ENCODE peak calls at places on chromosomes 7 and 10, in ten cellular contexts. Q is effector memory CD8-positive, alpha-beta T cell; Y is memory B cell; J is epithelial cell of prostate; K is mucosa of descending colon; B is activated naive CD8-positive, alpha-beta T cell treated with anti-CD3 and anti-CD28 coated beads, Interleukin-2, amount 50 U/mL, for 24 hours; D is NCI-H1092 treated with DMSO at 0.1 percent for 48 hours; M is NCI-H774; U is NCI-H524; R is head of caudate nucleus. N is an unnamed sample.

GRCh38 chr7:77327932-77328628 is 88.1 kb downstream of the GSAP start:
- DNase-seq in M (no peak), J (no peak), D (no peak), K (no peak), B (peak), Q (no peak), R (no peak), Y (no peak), U (no peak), N (no peak)

GRCh38 chr7:13476881-13477444 is 512.5 kb downstream of the ETV1 start:
- DNase-seq in M (no peak), Q (no peak), J (no peak), Y (no peak), B (no peak), U (peak), D (no peak), R (no peak), K (no peak), N (no peak)

GRCh38 chr7:50564630-50565558 is at the start of gene DDC:
- DNase-seq in Q (no peak), D (no peak), B (no peak), R (no peak), Y (no peak), J (no peak), M (no peak), U (no peak), K (no peak), N (no peak)

GRCh38 chr10:49023752-49024151 is 84.1 kb upstream of the LRRC18 start:
- DNase-seq in K (no peak), J (no peak), M (no peak), R (no peak), Q (no peak), B (no peak), U (no peak), Y (no peak), D (no peak), N (no peak)

GRCh38 chr7:1526271-1526754 is 4.2 kb upstream of the MAFK start:
- DNase-seq in Q (no peak), D (no peak), Y (no peak), B (no peak), K (no peak), M (no peak), R (no peak), J (no peak), U (no peak), N (no peak)

GRCh38 chr10:126247454-126247975 is 140.8 kb downstream of the ADAM12 start:
- DNase-seq in J (peak), U (no peak), K (no peak), D (no peak), Q (no peak), B (no peak), R (no peak), M (no peak), Y (no peak), N (no peak)

GRCh38 chr10:13920031-13920430 is 333.3 kb downstream of the PRPF18 start:
- DNase-seq in K (no peak), Q (no peak), Y (no peak), B (no peak), R (no peak), D (no peak), U (no peak), J (no peak), M (no peak), N (no peak)

GRCh38 chr10:84177541-84178386 is 4.2 kb downstream of the GPR15LG start:
- DNase-seq in M (no peak), Y (no peak), D (no peak), B (peak), K (peak), Q (peak), R (no peak), U (peak), J (no peak), N (no peak)

GRCh38 chr10:133206311-133207040 is 23.5 kb upstream of the UTF1 start:
- DNase-seq in M (no peak), D (no peak), U (no peak), B (no peak), K (no peak), Y (no peak), Q (no peak), R (no peak), J (no peak), N (no peak)

GRCh38 chr10:43209651-43210141 is 57.2 kb downstream of the RASGEF1A start:
- DNase-seq in B (no peak), U (no peak), Q (no peak), K (peak), J (no peak), D (no peak), R (no peak), M (no peak), Y (no peak), N (no peak)

GRCh38 chr7:85673881-85674280 is 487.0 kb upstream of the SEMA3D start:
- DNase-seq in Q (no peak), D (no peak), R (no peak), B (no peak), Y (no peak), J (no peak), M (no peak), K (no peak), U (no peak), N (no peak)

GRCh38 chr7:5437987-5438386 is 14.4 kb upstream of the TNRC18 start:
- DNase-seq in Q (no peak), M (no peak), Y (no peak), B (no peak), D (no peak), R (no peak), U (no peak), J (no peak), K (no peak), N (no peak)

GRCh38 chr10:133379152-133379800 is at the start of gene PAOX:
- DNase-seq in Y (peak), M (peak), B (peak), Q (peak), D (no peak), K (peak), R (peak), U (no peak), J (no peak), N (peak)

GRCh38 chr7:10469476-10469875 is 504.2 kb upstream of the PHF14 start:
- DNase-seq in U (no peak), M (no peak), K (no peak), D (no peak), R (no peak), Y (no peak), J (no peak), B (no peak), Q (no peak), N (no peak)

GRCh38 chr10:46557319-46558140 is 1.1 kb upstream of the GPRIN2 start:
- DNase-seq in B (peak), J (no peak), K (peak), R (peak), Y (peak), M (no peak), D (no peak), U (peak), Q (peak), N (no peak)

GRCh38 chr7:13990319-13990983 is 985 bp upstream of the ETV1 start:
- DNase-seq in Q (peak), Y (no peak), K (peak), U (peak), D (peak), R (peak), B (peak), J (no peak), M (peak), N (no peak)

GRCh38 chr7:38524786-38525185 is 106.4 kb downstream of the AMPH start:
- DNase-seq in Q (no peak), Y (no peak), U (no peak), J (no peak), D (no peak), M (no peak), K (no peak), B (no peak), R (no peak), N (no peak)

GRCh38 chr7:85833071-85833470 is 646.2 kb upstream of the SEMA3D start:
- DNase-seq in R (no peak), U (no peak), M (no peak), K (no peak), Y (no peak), Q (no peak), B (no peak), D (no peak), J (no peak), N (no peak)

GRCh38 chr10:132412316-132413192 is 15.6 kb downstream of the PWWP2B start:
- DNase-seq in B (no peak), U (no peak), R (no peak), Y (no peak), Q (no peak), M (no peak), K (peak), J (no peak), D (no peak), N (no peak)

GRCh38 chr7:27840314-27840713 is 100.4 kb downstream of the TAX1BP1 start:
- DNase-seq in J (no peak), B (peak), R (no peak), M (no peak), D (no peak), K (no peak), U (no peak), Q (no peak), Y (no peak), N (no peak)

GRCh38 chr7:93307131-93307660 is 75.0 kb downstream of the VPS50 start:
- DNase-seq in U (no peak), M (no peak), R (no peak), Y (no peak), Q (no peak), K (no peak), J (peak), B (no peak), D (no peak), N (no peak)

GRCh38 chr10:16964571-16965241 is 147.5 kb upstream of the RSU1 start:
- DNase-seq in U (peak), Y (no peak), B (no peak), Q (no peak), K (no peak), R (no peak), D (no peak), J (no peak), M (no peak), N (no peak)

GRCh38 chr7:43164757-43165156 is 52.3 kb downstream of the HECW1 start:
- DNase-seq in M (no peak), D (no peak), Y (no peak), B (no peak), J (peak), K (no peak), R (no peak), Q (no peak), U (no peak), N (peak)

GRCh38 chr7:149496642-149497391 is 792 bp downstream of the ZNF746 start:
- DNase-seq in J (no peak), Y (peak), Q (peak), U (peak), R (no peak), K (peak), B (peak), M (peak), D (peak), N (peak)

GRCh38 chr7:47477191-47478016 is 104.5 kb downstream of the TNS3 start:
- DNase-seq in R (no peak), M (peak), D (no peak), B (no peak), U (no peak), J (no peak), K (no peak), Y (no peak), Q (no peak), N (no peak)

GRCh38 chr10:6713716-6714115 is 133.6 kb upstream of the PRKCQ start:
- DNase-seq in D (no peak), U (no peak), M (no peak), Q (no peak), R (no peak), J (no peak), Y (no peak), B (no peak), K (no peak), N (no peak)

N was measured in GM19239.